ENCODE peak calls at places on chromosome 21, in ten cellular contexts. F is H1; L is GDM1; I is cardiac muscle cell; A is esophagus muscularis mucosa; N is stimulated activated naive CD8-positive, alpha-beta T cell treated with anti-CD3 and anti-CD28 coated beads, Interleukin-15, Interleukin-2, amounts not matched to agents 100 U/mL and 50 U/mL, for 24 hours; V is stimulated activated CD8-positive, alpha-beta memory T cell treated with anti-CD3 and anti-CD28 coated beads, Interleukin-4, amount 100 ng/mL, for 24 hours; X is stimulated activated CD4-positive, alpha-beta T cell treated with anti-CD3 and anti-CD28 coated beads, Interleukin-4, amount 100 ng/mL, for 4 hours; Q is NCI-H748 treated with DMSO at 0.1 percent for 48 hours; S is B cell. G is an unnamed sample.

GRCh38 chr21:44901391-44902074 is 19.2 kb downstream of the ITGB2 start:
- DNase-seq in F (no peak), L (no peak), I (no peak), A (no peak), N (no peak), V (no peak), X (no peak), Q (no peak), S (no peak), G (no peak)

GRCh38 chr21:38494688-38495087 is 3.6 kb downstream of the ERG start:
- DNase-seq in F (no peak), L (peak), I (no peak), A (peak), N (no peak), V (no peak), X (no peak), Q (no peak), S (no peak), G (no peak)

GRCh38 chr21:14376854-14377253 is 6.1 kb downstream of the HSPA13 start:
- DNase-seq in F (no peak), L (no peak), I (no peak), A (no peak), N (no peak), V (no peak), X (no peak), Q (no peak), S (no peak), G (no peak)

GRCh38 chr21:38841472-38841871 is 35.7 kb downstream of the ETS2 start:
- DNase-seq in F (no peak), L (no peak), I (no peak), A (no peak), N (no peak), V (no peak), X (no peak), Q (no peak), S (no peak), G (no peak)

GRCh38 chr21:44423941-44424607 is 31.2 kb upstream of the LRRC3 start:
- DNase-seq in F (no peak), L (no peak), I (no peak), A (no peak), N (peak), V (no peak), X (no peak), Q (no peak), S (no peak), G (no peak)

GRCh38 chr21:17491716-17492414 is 21.0 kb upstream of the CXADR start:
- DNase-seq in F (no peak), L (peak), I (no peak), A (no peak), N (no peak), V (no peak), X (no peak), Q (no peak), S (no peak), G (peak)

GRCh38 chr21:32015740-32016139 is 142.9 kb downstream of the HUNK start:
- DNase-seq in F (no peak), L (no peak), I (no peak), A (no peak), N (no peak), V (no peak), X (no peak), Q (no peak), S (no peak), G (no peak)

GRCh38 chr21:32611471-32611997 is 643 bp downstream of the CFAP298 start:
- DNase-seq in F (no peak), L (no peak), I (peak), A (peak), N (peak), V (peak), X (peak), Q (no peak), S (peak), G (no peak)

GRCh38 chr21:39904457-39904856 is 37.2 kb downstream of the PCP4 start:
- DNase-seq in F (no peak), L (no peak), I (no peak), A (no peak), N (no peak), V (no peak), X (no peak), Q (no peak), S (no peak), G (no peak)

GRCh38 chr21:28993293-28993629 is 584 bp upstream of the LTN1 start:
- DNase-seq in F (no peak), L (no peak), I (no peak), A (no peak), N (no peak), V (no peak), X (no peak), Q (no peak), S (no peak), G (no peak)

GRCh38 chr21:16563795-16564194 is 834.0 kb downstream of the USP25 start:
- DNase-seq in F (peak), L (no peak), I (peak), A (no peak), N (no peak), V (no peak), X (no peak), Q (no peak), S (no peak), G (no peak)

GRCh38 chr21:16488042-16488441 is 758.3 kb downstream of the USP25 start:
- DNase-seq in F (no peak), L (no peak), I (no peak), A (no peak), N (no peak), V (no peak), X (no peak), Q (no peak), S (no peak), G (no peak)

GRCh38 chr21:42653492-42654061 is at the start of gene PDE9A:
- DNase-seq in F (peak), L (no peak), I (peak), A (no peak), N (peak), V (no peak), X (peak), Q (peak), S (peak), G (no peak)

G was measured in HFF-Myc.